ENCODE peak calls at places on chromosomes 2 and 18, in ten cellular contexts. B, G, D, S, P, O, N, L, A and F are unnamed samples.

GRCh38 chr2:210000464-210001324 is 1.7 kb upstream of the RPE start:
- DNase-seq in B (no peak), G (no peak), D (no peak), S (no peak), P (no peak), O (no peak), N (no peak), L (no peak), A (peak), F (no peak)

GRCh38 chr18:6836331-6836730 is 106.8 kb downstream of the ARHGAP28 start:
- DNase-seq in B (no peak), G (no peak), D (no peak), S (no peak), P (no peak), O (no peak), N (no peak), L (no peak), A (no peak), F (no peak)

GRCh38 chr2:151043484-151043883 is 218.2 kb downstream of the RBM43 start:
- DNase-seq in B (no peak), G (no peak), D (no peak), S (no peak), P (no peak), O (peak), N (no peak), L (no peak), A (no peak), F (no peak)

GRCh38 chr2:2189112-2189398 is 142.0 kb downstream of the MYT1L start:
- DNase-seq in B (no peak), G (no peak), D (no peak), S (no peak), P (no peak), O (no peak), N (no peak), L (no peak), A (no peak), F (no peak)

GRCh38 chr2:151465771-151466170 is 56.1 kb downstream of the RIF1 start:
- DNase-seq in B (no peak), G (no peak), D (no peak), S (no peak), P (no peak), O (no peak), N (no peak), L (no peak), A (no peak), F (no peak)

GRCh38 chr2:25378731-25379490 is 37.2 kb upstream of the DNMT3A start:
- DNase-seq in B (peak), G (no peak), D (no peak), S (peak), P (no peak), O (no peak), N (no peak), L (no peak), A (no peak), F (peak)

GRCh38 chr2:174764281-174765063 is at the start of gene CHRNA1:
- DNase-seq in B (no peak), G (peak), D (no peak), S (no peak), P (no peak), O (no peak), N (peak), L (no peak), A (no peak), F (no peak)

GRCh38 chr2:240469747-240470146 is 34.3 kb downstream of the GPC1 start:
- DNase-seq in B (no peak), G (peak), D (no peak), S (no peak), P (no peak), O (no peak), N (no peak), L (no peak), A (no peak), F (no peak)

GRCh38 chr18:61322265-61322873 is 10.9 kb upstream of the CDH20 start:
- DNase-seq in B (peak), G (peak), D (peak), S (peak), P (peak), O (peak), N (peak), L (peak), A (peak), F (no peak)

GRCh38 chr2:44184106-44184505 is 15.4 kb downstream of the PPM1B start:
- DNase-seq in B (no peak), G (no peak), D (no peak), S (no peak), P (no peak), O (no peak), N (no peak), L (no peak), A (no peak), F (no peak)

GRCh38 chr2:28338754-28339325 is 53.8 kb upstream of the FOSL2 start:
- DNase-seq in B (no peak), G (no peak), D (no peak), S (peak), P (no peak), O (no peak), N (no peak), L (no peak), A (no peak), F (peak)

GRCh38 chr18:76209597-76209996 is 285.4 kb downstream of the ZNF516 start:
- DNase-seq in B (no peak), G (no peak), D (no peak), S (no peak), P (no peak), O (no peak), N (no peak), L (no peak), A (no peak), F (no peak)

GRCh38 chr2:191620144-191620543 is 57.8 kb upstream of the NABP1 start:
- DNase-seq in B (no peak), G (no peak), D (no peak), S (no peak), P (no peak), O (no peak), N (no peak), L (no peak), A (no peak), F (no peak)

GRCh38 chr2:234490239-234491074 is 6.4 kb downstream of the ARL4C start:
- DNase-seq in B (no peak), G (no peak), D (peak), S (no peak), P (no peak), O (no peak), N (no peak), L (no peak), A (peak), F (no peak)

GRCh38 chr2:3605013-3605961 is 10.4 kb downstream of the COLEC11 start:
- DNase-seq in B (no peak), G (peak), D (peak), S (no peak), P (no peak), O (peak), N (peak), L (no peak), A (peak), F (peak)

GRCh38 chr18:37574113-37574512 is 8.5 kb upstream of the CELF4 start:
- DNase-seq in B (no peak), G (no peak), D (no peak), S (no peak), P (no peak), O (no peak), N (no peak), L (no peak), A (no peak), F (no peak)

GRCh38 chr2:119820275-119820674 is 60.6 kb downstream of the PTPN4 start:
- DNase-seq in B (no peak), G (peak), D (no peak), S (peak), P (no peak), O (peak), N (no peak), L (no peak), A (no peak), F (no peak)

GRCh38 chr18:45879681-45880655 is 54.5 kb downstream of the SIGLEC15 start:
- DNase-seq in B (peak), G (peak), D (peak), S (peak), P (peak), O (peak), N (peak), L (peak), A (peak), F (peak)

GRCh38 chr2:191382801-191383200 is 137.6 kb downstream of the MYO1B start:
- DNase-seq in B (no peak), G (no peak), D (no peak), S (peak), P (no peak), O (no peak), N (no peak), L (no peak), A (no peak), F (no peak)